ENCODE peak calls at places on chromosome X, in four cellular contexts. One of them, this sample, is unnamed.

GRCh38 chrX:47581731-47582647 is at the start of gene TIMP1:
- DNase-seq in kidney: peak
- DNase-seq in right atrium auricular region: peak
- DNase-seq in upper lobe of right lung: peak
- DNase-seq in this sample: peak

GRCh38 chrX:97524997-97525396 is 641.3 kb downstream of the RPA4 start:
- DNase-seq in kidney: no peak
- DNase-seq in right atrium auricular region: no peak
- DNase-seq in upper lobe of right lung: no peak
- DNase-seq in this sample: no peak

GRCh38 chrX:56793112-56793430 is 64.0 kb downstream of the NBDY start:
- DNase-seq in kidney: no peak
- DNase-seq in right atrium auricular region: peak
- DNase-seq in upper lobe of right lung: no peak
- DNase-seq in this sample: no peak

GRCh38 chrX:111869639-111870034 is 6.3 kb upstream of the TRPC5OS start:
- DNase-seq in kidney: no peak
- DNase-seq in right atrium auricular region: no peak
- DNase-seq in upper lobe of right lung: no peak
- DNase-seq in this sample: no peak

GRCh38 chrX:120559799-120560198 is 963 bp downstream of the CUL4B start:
- DNase-seq in kidney: no peak
- DNase-seq in right atrium auricular region: no peak
- DNase-seq in upper lobe of right lung: no peak
- DNase-seq in this sample: no peak

GRCh38 chrX:133185938-133186337 is 32.2 kb downstream of the TFDP3 start:
- DNase-seq in kidney: no peak
- DNase-seq in right atrium auricular region: no peak
- DNase-seq in upper lobe of right lung: no peak
- DNase-seq in this sample: no peak

GRCh38 chrX:149871940-149872339 is 9.0 kb upstream of the MAGEA8 start:
- DNase-seq in kidney: peak
- DNase-seq in right atrium auricular region: no peak
- DNase-seq in upper lobe of right lung: no peak
- DNase-seq in this sample: no peak

GRCh38 chrX:45769919-45770582 is 569.4 kb upstream of the DIPK2B start:
- DNase-seq in kidney: peak
- DNase-seq in right atrium auricular region: peak
- DNase-seq in upper lobe of right lung: peak
- DNase-seq in this sample: peak

GRCh38 chrX:106588801-106589200 is 23.0 kb upstream of the RADX start:
- DNase-seq in kidney: no peak
- DNase-seq in right atrium auricular region: no peak
- DNase-seq in upper lobe of right lung: no peak
- DNase-seq in this sample: no peak

GRCh38 chrX:136347706-136348105 is 46.9 kb downstream of the ADGRG4 start:
- DNase-seq in kidney: no peak
- DNase-seq in right atrium auricular region: no peak
- DNase-seq in upper lobe of right lung: no peak
- DNase-seq in this sample: no peak

GRCh38 chrX:71058116-71058515 is 10.0 kb downstream of the SNX12 start:
- DNase-seq in kidney: no peak
- DNase-seq in right atrium auricular region: no peak
- DNase-seq in upper lobe of right lung: no peak
- DNase-seq in this sample: no peak

GRCh38 chrX:71056857-71057256 is 11.3 kb downstream of the SNX12 start:
- DNase-seq in kidney: no peak
- DNase-seq in right atrium auricular region: no peak
- DNase-seq in upper lobe of right lung: no peak
- DNase-seq in this sample: no peak

DNA sequence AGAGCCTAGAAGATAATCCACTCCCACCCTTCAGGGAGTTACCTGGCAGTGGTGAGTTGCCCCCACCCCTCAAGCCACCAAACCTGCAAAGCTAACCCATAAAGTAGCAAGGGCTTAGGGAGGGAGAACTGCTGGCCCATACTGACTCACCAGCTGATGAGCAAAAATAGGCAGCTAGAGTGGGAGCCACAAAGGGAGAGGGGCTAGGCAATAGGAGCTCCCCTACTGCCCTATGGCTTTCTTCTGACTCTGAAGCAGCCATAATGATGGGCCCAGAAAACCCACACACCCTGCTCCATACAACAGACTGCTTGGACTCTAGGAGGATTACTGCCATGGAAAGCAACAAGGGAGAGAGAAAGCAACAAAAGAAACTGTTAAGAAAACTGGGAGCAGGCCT is 8.0 kb downstream of the SNX12 start:
- DNase-seq in kidney: no peak
- DNase-seq in right atrium auricular region: no peak
- DNase-seq in upper lobe of right lung: no peak
- DNase-seq in this sample: no peak
- TF ChIP-seq CTCF in kidney: no peak
- TF ChIP-seq CTCF in right atrium auricular region: no peak
- TF ChIP-seq CTCF in upper lobe of right lung: no peak
- TF ChIP-seq CTCF in this sample: no peak

GRCh38 chrX:70132244-70132643 is 1.0 kb upstream of the IGBP1 start:
- DNase-seq in kidney: no peak
- DNase-seq in right atrium auricular region: no peak
- DNase-seq in upper lobe of right lung: no peak
- DNase-seq in this sample: no peak
- TF ChIP-seq CTCF in kidney: no peak
- TF ChIP-seq CTCF in right atrium auricular region: no peak
- TF ChIP-seq CTCF in upper lobe of right lung: no peak
- TF ChIP-seq CTCF in this sample: no peak

GRCh38 chrX:83934220-83934619 is 73.3 kb downstream of the CYLC1 start:
- DNase-seq in kidney: no peak
- DNase-seq in right atrium auricular region: no peak
- DNase-seq in upper lobe of right lung: no peak
- DNase-seq in this sample: no peak
- TF ChIP-seq CTCF in kidney: peak
- TF ChIP-seq CTCF in right atrium auricular region: no peak
- TF ChIP-seq CTCF in upper lobe of right lung: no peak
- TF ChIP-seq CTCF in this sample: no peak

GRCh38 chrX:139126493-139126892 is 404.0 kb upstream of the F9 start:
- DNase-seq in kidney: no peak
- DNase-seq in right atrium auricular region: no peak
- DNase-seq in upper lobe of right lung: no peak
- DNase-seq in this sample: peak
- TF ChIP-seq CTCF in kidney: peak
- TF ChIP-seq CTCF in right atrium auricular region: no peak
- TF ChIP-seq CTCF in upper lobe of right lung: peak
- TF ChIP-seq CTCF in this sample: peak

DNA sequence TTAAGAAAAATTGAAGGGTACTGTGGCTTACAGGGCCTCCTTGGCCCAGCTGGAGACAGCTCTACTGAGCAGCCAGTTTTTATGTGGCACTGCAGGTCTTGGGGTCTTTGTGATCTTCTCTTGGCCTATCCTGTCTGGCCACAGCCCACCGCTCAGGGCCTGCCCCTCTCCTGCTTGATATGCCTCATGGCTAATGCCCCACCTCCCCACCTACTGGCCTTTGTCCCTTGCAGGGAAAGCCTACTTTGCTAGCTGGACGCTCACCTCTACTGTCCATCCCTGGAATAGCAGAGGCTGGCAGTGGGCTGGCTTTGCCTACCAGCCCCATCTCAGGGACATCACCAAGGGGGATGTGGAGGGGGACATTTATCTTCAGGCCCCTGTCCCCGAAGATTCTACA is 134.1 kb downstream of the PJA1 start:
- DNase-seq in kidney: no peak
- DNase-seq in right atrium auricular region: peak
- DNase-seq in upper lobe of right lung: no peak
- DNase-seq in this sample: no peak
- TF ChIP-seq CTCF in kidney: peak
- TF ChIP-seq CTCF in right atrium auricular region: peak
- TF ChIP-seq CTCF in upper lobe of right lung: no peak
- TF ChIP-seq CTCF in this sample: no peak

GRCh38 chrX:154440623-154441357 is 3.2 kb upstream of the FAM50A start:
- DNase-seq in kidney: peak
- DNase-seq in right atrium auricular region: no peak
- DNase-seq in upper lobe of right lung: no peak
- DNase-seq in this sample: no peak
- TF ChIP-seq CTCF in kidney: no peak
- TF ChIP-seq CTCF in right atrium auricular region: no peak
- TF ChIP-seq CTCF in upper lobe of right lung: no peak
- TF ChIP-seq CTCF in this sample: no peak

GRCh38 chrX:115906881-115907280 is 263.7 kb upstream of the AGTR2 start:
- DNase-seq in kidney: no peak
- DNase-seq in right atrium auricular region: no peak
- DNase-seq in upper lobe of right lung: no peak
- DNase-seq in this sample: no peak

GRCh38 chrX:115909017-115909416 is 261.5 kb upstream of the AGTR2 start:
- DNase-seq in kidney: no peak
- DNase-seq in right atrium auricular region: no peak
- DNase-seq in upper lobe of right lung: no peak
- DNase-seq in this sample: no peak

GRCh38 chrX:115913575-115913974 is 257.0 kb upstream of the AGTR2 start:
- DNase-seq in kidney: no peak
- DNase-seq in right atrium auricular region: no peak
- DNase-seq in upper lobe of right lung: no peak
- DNase-seq in this sample: no peak

GRCh38 chrX:115911967-115912366 is 258.6 kb upstream of the AGTR2 start:
- DNase-seq in kidney: no peak
- DNase-seq in right atrium auricular region: no peak
- DNase-seq in upper lobe of right lung: no peak
- DNase-seq in this sample: no peak

DNA sequence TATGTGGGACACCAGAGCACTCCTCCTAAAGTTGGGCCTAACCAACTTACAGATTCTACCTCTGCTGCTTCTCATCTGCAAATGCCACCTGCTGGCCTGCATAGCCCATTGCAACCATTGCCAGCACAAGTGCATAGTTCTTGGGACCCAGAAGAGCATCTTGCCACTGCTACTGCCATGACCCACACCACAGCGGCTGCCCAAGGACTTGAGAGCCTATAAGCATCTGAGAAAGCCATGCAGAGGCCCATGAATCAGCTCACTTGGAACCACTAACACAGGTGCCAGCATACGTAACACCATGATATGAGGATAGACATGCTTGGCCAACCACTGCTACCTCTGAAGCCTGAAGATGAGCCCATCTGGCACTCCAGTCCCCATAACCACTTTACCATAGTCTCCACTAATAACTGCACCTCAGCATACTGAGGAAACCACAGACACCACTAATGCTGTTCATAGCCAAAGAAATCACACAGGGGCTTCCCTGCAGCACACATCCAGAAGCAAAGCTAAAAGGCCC is 258.1 kb upstream of the AGTR2 start:
- DNase-seq in kidney: no peak
- DNase-seq in right atrium auricular region: no peak
- DNase-seq in upper lobe of right lung: no peak
- DNase-seq in this sample: no peak
- TF ChIP-seq CTCF in kidney: no peak
- TF ChIP-seq CTCF in right atrium auricular region: peak
- TF ChIP-seq CTCF in upper lobe of right lung: no peak
- TF ChIP-seq CTCF in this sample: no peak

GRCh38 chrX:65528705-65529340 is 5.8 kb downstream of the LAS1L start:
- DNase-seq in kidney: no peak
- DNase-seq in right atrium auricular region: peak
- DNase-seq in upper lobe of right lung: no peak
- DNase-seq in this sample: peak
- TF ChIP-seq CTCF in kidney: peak
- TF ChIP-seq CTCF in right atrium auricular region: peak
- TF ChIP-seq CTCF in upper lobe of right lung: peak
- TF ChIP-seq CTCF in this sample: peak

GRCh38 chrX:127457161-127457560 is 595.0 kb downstream of the ACTRT1 start:
- DNase-seq in kidney: no peak
- DNase-seq in right atrium auricular region: no peak
- DNase-seq in upper lobe of right lung: no peak
- DNase-seq in this sample: no peak

DNA sequence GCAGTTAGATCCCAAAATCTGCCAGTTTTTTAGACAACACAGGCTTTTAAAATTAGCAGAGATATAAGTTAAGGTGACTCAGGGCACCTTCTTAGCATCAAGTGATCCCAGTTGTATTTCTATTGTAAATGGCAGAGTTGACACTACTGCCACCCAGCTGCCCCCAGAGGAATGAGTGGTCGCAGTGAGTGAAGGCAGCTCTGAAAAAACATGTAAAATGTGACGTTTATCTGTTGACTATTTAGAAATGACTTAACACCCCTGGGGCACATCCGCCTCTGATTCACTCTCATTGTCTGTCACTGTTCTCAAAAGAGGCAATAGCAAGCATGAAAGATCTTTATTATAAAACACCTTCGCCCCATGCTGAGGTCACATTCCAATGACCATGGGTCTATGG is 592.4 kb downstream of the ACTRT1 start:
- DNase-seq in kidney: no peak
- DNase-seq in right atrium auricular region: no peak
- DNase-seq in upper lobe of right lung: no peak
- DNase-seq in this sample: no peak
- TF ChIP-seq CTCF in kidney: no peak
- TF ChIP-seq CTCF in right atrium auricular region: no peak
- TF ChIP-seq CTCF in upper lobe of right lung: no peak
- TF ChIP-seq CTCF in this sample: no peak